ENCODE peak calls at places on chromosomes 16 and 17, in seven cellular contexts. P, X, I, J, V, E and G are unnamed samples.

GRCh38 chr16:30417447-30418349 is 10.3 kb downstream of the ZNF771 start:
- DNase-seq in P (peak), X (peak), I (peak), J (peak), V (peak), E (peak), G (peak)

GRCh38 chr16:67457611-67458010 is 23.3 kb downstream of the ATP6V0D1 start:
- DNase-seq in P (no peak), X (no peak), I (no peak), J (no peak), V (no peak), E (no peak), G (no peak)

GRCh38 chr17:1792495-1793446 is 30.9 kb downstream of the SERPINF1 start:
- DNase-seq in P (no peak), X (no peak), I (no peak), J (no peak), V (no peak), E (no peak), G (no peak)

GRCh38 chr16:57145964-57146647 is 39.7 kb downstream of the PSME3IP1 start:
- DNase-seq in P (no peak), X (no peak), I (no peak), J (no peak), V (no peak), E (no peak), G (no peak)

GRCh38 chr17:73738751-73739575 is 94.7 kb upstream of the SDK2 start:
- DNase-seq in P (no peak), X (no peak), I (no peak), J (no peak), V (no peak), E (no peak), G (no peak)

GRCh38 chr17:45388604-45389325 is 43.9 kb downstream of the ARHGAP27 start:
- DNase-seq in P (no peak), X (no peak), I (no peak), J (no peak), V (no peak), E (no peak), G (no peak)

GRCh38 chr17:70074991-70075390 is at the start of gene KCNJ16:
- DNase-seq in P (peak), X (no peak), I (no peak), J (no peak), V (peak), E (no peak), G (no peak)

GRCh38 chr17:64073771-64074703 is 53.6 kb upstream of the ICAM2 start:
- DNase-seq in P (no peak), X (no peak), I (no peak), J (no peak), V (peak), E (no peak), G (peak)

GRCh38 chr16:71709231-71709781 is 15.2 kb downstream of the PHLPP2 start:
- DNase-seq in P (no peak), X (no peak), I (no peak), J (peak), V (no peak), E (no peak), G (no peak)

GRCh38 chr16:4800290-4801041 is 2.0 kb downstream of the ROGDI start:
- DNase-seq in P (peak), X (peak), I (no peak), J (no peak), V (no peak), E (no peak), G (peak)

GRCh38 chr17:65750166-65750565 is 188.7 kb upstream of the AXIN2 start:
- DNase-seq in P (no peak), X (no peak), I (no peak), J (no peak), V (no peak), E (no peak), G (no peak)